ENCODE peak calls at places on chromosomes 13 and 19, in nine cellular contexts. E is Peyer's patch, Y is suprapubic skin, X is fibroblast of lung, J is lung, N is psoas muscle, S is HL-60, K is PC-9, O is H9. Z is an unnamed sample.

GRCh38 chr19:47613165-47614146 is 4.5 kb downstream of the BICRA start:
- DNase-seq in E (no peak), N (no peak), X (peak; percentile 80), S (no peak), O (peak; percentile 78), J (no peak), K (no peak), Y (no peak), Z (no peak)

GRCh38 chr13:81791636-81792035 is 1450.7 kb upstream of the SPRY2 start:
- DNase-seq in N (no peak), O (no peak), E (no peak), Y (no peak), X (no peak), S (no peak), K (no peak), J (no peak), Z (no peak)

GRCh38 chr13:98226520-98226919 is 49.5 kb upstream of the RNF113B start:
- DNase-seq in Y (no peak), E (no peak), K (no peak), N (no peak), J (no peak), O (no peak), X (no peak), S (no peak), Z (no peak)

GRCh38 chr19:55958356-55958755 is 10.7 kb downstream of the NLRP8 start:
- DNase-seq in S (no peak), K (no peak), O (no peak), J (no peak), N (no peak), X (no peak), E (no peak), Y (no peak), Z (no peak)

GRCh38 chr19:35202722-35203674 is 25.5 kb downstream of the FAM187B start:
- DNase-seq in K (no peak), X (no peak), S (no peak), E (no peak), Y (no peak), O (peak; percentile 89), N (no peak), J (no peak), Z (no peak)

GRCh38 chr13:23934481-23934880 is 37.2 kb upstream of the C1QTNF9B start:
- DNase-seq in J (no peak), X (peak; percentile 45), O (no peak), Y (no peak), K (no peak), E (no peak), S (no peak), N (no peak), Z (no peak)

GRCh38 chr13:21703846-21704245 is 33.0 kb downstream of the FGF9 start:
- DNase-seq in K (no peak), O (no peak), Y (no peak), E (no peak), X (no peak), S (no peak), J (no peak), N (no peak), Z (no peak)

GRCh38 chr19:44708940-44709339 is 10.0 kb downstream of the CEACAM16 start:
- DNase-seq in Y (no peak), S (no peak), E (no peak), J (no peak), O (no peak), X (no peak), N (no peak), K (no peak), Z (no peak)

GRCh38 chr19:29098863-29099481 is 114.0 kb downstream of the UQCRFS1 start:
- DNase-seq in E (peak; percentile 54), J (peak; percentile 58), Y (peak; percentile 87), O (no peak), S (no peak), N (peak; percentile 88), X (peak; percentile 11), K (peak; percentile 6), Z (peak; percentile 31)

GRCh38 chr13:40383132-40383531 is 283.3 kb downstream of the FOXO1 start:
- DNase-seq in N (no peak), K (no peak), O (peak; percentile 49), Y (no peak), X (no peak), J (no peak), S (no peak), E (no peak), Z (no peak)
- TF ChIP-seq CTCF in N (no peak), K (no peak), O (no peak), Y (no peak), X (no peak), J (no peak), S (no peak), E (no peak), Z (no peak)

GRCh38 chr19:49497047-49497789 is 984 bp downstream of the RPS11 start:
- DNase-seq in X (peak; percentile 50), J (peak; percentile 75), S (peak; percentile 93), E (peak; percentile 95), Y (peak; percentile 84), K (peak; percentile 55), O (peak; percentile 54), N (peak; percentile 72), Z (peak; percentile 78)
- H3K27ac ChIP-seq in X (peak overlapping the region; percentile 92), J (peak overlapping the region; percentile 86), S (peak overlapping the region; percentile 92), E (peak overlapping the region; percentile 97), Y (peak overlapping the region; percentile 95), K (peak overlapping the region; percentile 91), O (peak overlapping the region; percentile 38), N (peak overlapping the region; percentile 98), Z (peak overlapping the region; percentile 91)

GRCh38 chr19:4622695-4623421 is 16.5 kb upstream of the TNFAIP8L1 start:
- DNase-seq in N (no peak), K (no peak), J (no peak), S (no peak), E (no peak), O (peak; percentile 86), Y (no peak), X (no peak), Z (no peak)
- TF ChIP-seq CTCF in N (no peak), K (no peak), J (no peak), S (no peak), E (no peak), O (peak; percentile 38), Y (no peak), X (peak; percentile 4), Z (no peak)

DNA sequence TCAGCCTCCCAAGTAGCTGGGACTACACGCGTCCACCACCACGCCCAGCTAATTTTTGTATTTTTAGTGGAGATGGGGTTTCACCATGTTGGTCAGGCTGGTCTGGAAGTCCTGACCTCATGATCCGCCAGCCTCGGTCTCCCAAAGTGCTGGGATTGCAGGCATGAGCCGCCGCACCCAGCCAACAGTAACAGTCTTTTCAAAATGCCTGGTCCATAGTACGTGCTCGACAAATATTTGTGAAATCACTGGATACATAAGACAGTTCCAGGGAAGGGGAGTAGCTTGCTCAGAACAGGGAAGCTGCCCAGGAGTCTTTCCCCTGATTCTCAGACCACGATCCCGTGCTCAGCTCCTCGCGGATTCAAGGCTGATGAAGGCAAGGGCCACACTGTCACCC is 30.5 kb downstream of the CACNG6 start:
- DNase-seq in N (no peak), K (no peak), X (no peak), S (no peak), J (no peak), O (no peak), Y (no peak), E (no peak), Z (no peak)
- H3K27ac ChIP-seq in N (no peak overlapping the region), K (peak overlapping the region; percentile 8), X (no peak overlapping the region), S (no peak overlapping the region), J (no peak overlapping the region), O (no peak overlapping the region), Y (no peak overlapping the region), E (no peak overlapping the region), Z (no peak overlapping the region)

GRCh38 chr13:112010714-112011113 is 56.2 kb upstream of the SOX1 start:
- DNase-seq in O (no peak), S (no peak), E (no peak), K (no peak), X (no peak), N (no peak), Y (no peak), J (no peak), Z (no peak)

GRCh38 chr13:112000888-112001287 is 66.1 kb upstream of the SOX1 start:
- DNase-seq in K (no peak), X (no peak), O (no peak), N (no peak), Y (no peak), E (no peak), S (no peak), J (no peak), Z (no peak)

GRCh38 chr13:112007191-112007590 is 59.8 kb upstream of the SOX1 start:
- DNase-seq in K (no peak), O (no peak), E (no peak), J (no peak), N (no peak), S (no peak), Y (no peak), X (no peak), Z (no peak)

GRCh38 chr13:112001571-112001970 is 65.4 kb upstream of the SOX1 start:
- DNase-seq in J (no peak), X (no peak), S (no peak), O (no peak), K (no peak), Y (no peak), E (no peak), N (no peak), Z (no peak)

GRCh38 chr13:112005925-112006324 is 61.0 kb upstream of the SOX1 start:
- DNase-seq in X (no peak), Y (no peak), E (no peak), S (no peak), N (no peak), J (no peak), O (no peak), K (no peak), Z (no peak)
- TF ChIP-seq CTCF in X (no peak), Y (no peak), E (no peak), S (no peak), N (no peak), J (no peak), O (no peak), K (no peak), Z (no peak)

GRCh38 chr19:907183-907853 is 5.7 kb downstream of the R3HDM4 start:
- DNase-seq in S (no peak), J (no peak), X (no peak), Y (no peak), E (peak; percentile 84), N (peak; percentile 52), O (no peak), K (no peak), Z (no peak)
- H3K27ac ChIP-seq in S (no peak overlapping the region), J (peak overlapping the region; percentile 8), X (no peak overlapping the region), Y (no peak overlapping the region), E (no peak overlapping the region), N (no peak overlapping the region), O (no peak overlapping the region), K (no peak overlapping the region), Z (peak overlapping the region; percentile 97)